ENCODE peak calls at places on chromosome 19, in four cellular contexts. C, P, S and L are unnamed samples.

GRCh38 chr19:18589380-18590272 is 1.0 kb downstream of the REX1BD start:
- DNase-seq in C (peak; percentile 74), P (peak; percentile 39), S (peak; percentile 70), L (peak; percentile 93)

GRCh38 chr19:4119763-4120162 is 4.2 kb downstream of the MAP2K2 start:
- DNase-seq in C (no peak), P (no peak), S (no peak), L (no peak)

GRCh38 chr19:467554-467953 is 6.7 kb upstream of the SHC2 start:
- DNase-seq in C (no peak), P (no peak), S (no peak), L (no peak)

GRCh38 chr19:42313096-42313839 is at the start of gene TMEM145:
- DNase-seq in C (peak; percentile 25), P (peak; percentile 35), S (no peak), L (no peak)

GRCh38 chr19:31254611-31255010 is 94.6 kb downstream of the TSHZ3 start:
- DNase-seq in C (no peak), P (no peak), S (no peak), L (no peak)

GRCh38 chr19:3284759-3285646 is 60.5 kb downstream of the CELF5 start:
- DNase-seq in C (peak; percentile 55), P (peak; percentile 93), S (peak; percentile 93), L (no peak)

GRCh38 chr19:38263696-38264485 is 482 bp upstream of the SPINT2 start:
- DNase-seq in C (peak; percentile 43), P (peak; percentile 94), S (no peak), L (no peak)

GRCh38 chr19:3984908-3985642 is at the start of gene EEF2:
- DNase-seq in C (peak; percentile 82), P (peak; percentile 86), S (peak; percentile 92), L (peak; percentile 96)

GRCh38 chr19:9018163-9018875 is 8.1 kb upstream of the MUC16 start:
- DNase-seq in C (no peak), P (no peak), S (no peak), L (no peak)

GRCh38 chr19:39409207-39409885 is 2.7 kb downstream of the ZFP36 start:
- DNase-seq in C (peak; percentile 68), P (peak; percentile 98), S (peak; percentile 97), L (peak; percentile 98)

GRCh38 chr19:39409886-39410619 is 2.4 kb upstream of the PLEKHG2 start:
- DNase-seq in C (peak; percentile 76), P (peak; percentile 62), S (no peak), L (peak; percentile 95)

GRCh38 chr19:39411006-39411831 is 1.2 kb upstream of the PLEKHG2 start:
- DNase-seq in C (peak; percentile 50), P (peak; percentile 44), S (no peak), L (peak; percentile 83)

GRCh38 chr19:39411832-39412099 is 703 bp upstream of the PLEKHG2 start:
- DNase-seq in C (peak; percentile 93), P (peak; percentile 89), S (peak; percentile 92), L (peak; percentile 94)

GRCh38 chr19:39410620-39411005 is 1.9 kb upstream of the PLEKHG2 start:
- DNase-seq in C (no peak), P (no peak), S (no peak), L (no peak)
- TF ChIP-seq POLR2AphosphoS5 in C (no peak), P (no peak), S (no peak), L (no peak)

DNA sequence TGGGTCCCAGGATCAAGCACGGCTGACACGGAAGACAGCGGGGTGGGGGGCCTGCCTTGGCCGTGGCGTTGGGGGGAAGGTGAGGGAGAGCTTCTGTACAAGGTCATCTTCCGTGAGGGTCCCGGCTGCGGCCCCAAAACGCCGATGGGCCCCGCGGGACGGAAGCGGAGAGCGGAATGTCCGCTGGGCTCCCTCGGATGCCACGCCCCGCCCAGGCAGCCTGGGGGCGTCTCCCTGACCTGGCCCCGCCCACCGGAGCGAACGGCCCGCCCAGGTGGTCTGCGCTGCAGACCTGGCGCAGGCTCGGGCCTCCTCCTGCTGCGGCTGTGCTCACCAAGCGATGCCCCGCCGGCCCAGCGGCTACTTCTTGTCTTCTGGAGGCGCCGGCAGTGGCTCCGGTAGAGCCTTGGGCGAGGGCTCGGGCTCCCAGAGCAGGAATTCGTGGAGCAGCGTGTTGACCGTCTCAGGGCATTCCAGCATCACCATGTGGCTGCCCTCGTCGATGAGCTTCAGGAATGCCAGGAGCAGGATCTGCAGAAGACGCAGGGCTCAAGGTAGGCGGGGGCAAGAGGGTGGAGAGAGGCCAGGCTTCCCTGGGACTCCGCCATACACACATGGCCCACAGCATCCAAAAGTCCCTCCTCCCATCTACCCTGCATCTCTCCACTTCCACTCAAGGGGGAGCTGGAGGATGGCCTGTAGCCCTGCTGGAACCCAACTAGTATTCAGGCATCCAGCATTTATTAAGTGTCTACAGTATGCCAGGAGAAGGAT is 10.7 kb downstream of the ABHD8 start:
- DNase-seq in C (peak; percentile 87), P (peak; percentile 59), S (no peak), L (peak; percentile 94)
- TF ChIP-seq POLR2AphosphoS5 in C (peak; percentile 48), P (peak; percentile 39), S (no peak), L (peak; percentile 78)

GRCh38 chr19:35812220-35813042 is at the start of gene PRODH2:
- DNase-seq in C (no peak), P (no peak), S (no peak), L (no peak)

GRCh38 chr19:35811317-35812219 is 1.1 kb downstream of the PRODH2 start:
- DNase-seq in C (no peak), P (no peak), S (no peak), L (no peak)

GRCh38 chr19:35816262-35816661 is 3.6 kb upstream of the PRODH2 start:
- DNase-seq in C (no peak), P (no peak), S (no peak), L (no peak)

GRCh38 chr19:35816846-35817245 is 4.2 kb upstream of the PRODH2 start:
- DNase-seq in C (no peak), P (no peak), S (no peak), L (no peak)

DNA sequence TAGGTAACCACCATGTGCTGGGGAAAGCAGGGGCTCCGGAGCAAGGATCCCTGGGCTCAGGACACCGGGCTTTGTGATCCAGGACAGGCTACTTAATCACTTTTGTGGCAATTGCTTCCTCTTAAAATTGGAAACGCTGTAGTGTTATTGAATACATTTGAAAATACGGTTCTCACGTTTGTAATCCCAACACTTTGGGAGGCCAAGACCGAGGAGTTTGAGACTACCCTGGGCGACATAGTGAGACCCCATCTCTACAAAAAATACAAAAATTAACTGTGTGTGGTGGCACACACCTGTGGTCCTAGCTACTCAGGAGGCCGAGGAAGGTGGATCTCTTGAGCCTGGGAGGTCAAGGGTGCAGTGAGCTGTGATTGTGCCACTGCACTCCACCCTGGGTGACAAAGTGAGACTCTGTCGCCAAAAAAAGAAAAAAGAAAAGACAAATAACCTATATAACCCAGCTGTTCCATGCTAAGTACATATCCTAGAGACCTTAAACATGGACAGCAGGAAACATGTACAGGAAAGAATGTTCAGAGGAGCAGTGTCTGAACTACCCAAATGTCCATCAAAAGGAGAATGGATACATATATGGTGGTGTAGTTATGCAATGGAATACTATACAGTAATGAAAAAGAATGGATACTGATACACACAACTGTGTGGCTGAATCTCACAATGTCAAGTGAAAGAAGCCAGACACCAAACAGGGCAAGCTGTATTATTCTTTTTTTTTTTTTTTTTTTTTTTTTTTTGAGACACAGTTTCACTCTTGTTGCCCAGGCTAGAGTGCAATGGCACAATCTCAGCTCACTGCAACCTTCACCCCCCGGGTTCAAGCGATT is 622 bp upstream of the PRODH2 start:
- DNase-seq in C (no peak), P (no peak), S (no peak), L (no peak)
- TF ChIP-seq POLR2AphosphoS5 in C (no peak), P (no peak), S (no peak), L (no peak)

GRCh38 chr19:36747750-36748149 is 24.9 kb downstream of the ZNF850 start:
- DNase-seq in C (no peak), P (no peak), S (no peak), L (no peak)

GRCh38 chr19:36748431-36749275 is 24.0 kb downstream of the ZNF850 start:
- DNase-seq in C (no peak), P (no peak), S (no peak), L (no peak)

GRCh38 chr19:36745870-36746269 is 26.7 kb downstream of the ZNF850 start:
- DNase-seq in C (no peak), P (no peak), S (no peak), L (no peak)

DNA sequence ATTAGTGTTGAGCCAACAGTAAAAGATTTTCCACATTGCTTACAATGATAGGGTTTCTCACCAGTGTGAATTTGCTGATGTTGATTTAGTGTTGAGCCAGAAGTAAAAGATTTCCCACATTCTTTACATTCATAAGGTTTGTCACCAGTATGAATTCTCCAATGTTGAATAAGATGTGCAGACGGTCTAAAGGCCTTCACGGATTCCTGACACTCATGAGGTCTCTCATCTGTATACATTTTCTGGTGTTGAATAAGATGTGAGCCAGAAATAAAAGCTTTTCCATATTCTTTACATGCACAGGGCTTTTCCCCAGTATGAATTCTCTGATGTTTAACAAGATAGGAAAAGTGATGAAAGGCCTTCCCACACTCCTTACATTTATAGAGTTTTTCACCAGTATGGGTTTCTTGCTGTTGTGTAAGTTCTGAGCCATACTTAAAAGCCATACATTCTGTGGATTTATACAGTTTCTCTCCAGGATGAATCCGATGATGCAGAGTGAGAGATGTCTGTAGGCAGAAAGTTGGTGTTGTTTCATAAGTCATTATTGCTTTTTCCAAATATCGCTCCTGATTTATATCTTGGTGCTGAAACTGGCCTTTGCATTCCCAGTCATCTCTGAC is 22.4 kb downstream of the ZNF850 start:
- DNase-seq in C (no peak), P (no peak), S (no peak), L (no peak)
- TF ChIP-seq POLR2AphosphoS5 in C (no peak), P (no peak), S (no peak), L (no peak)

GRCh38 chr19:11535792-11536595 is 2.7 kb upstream of the CNN1 start:
- DNase-seq in C (peak; percentile 61), P (peak; percentile 73), S (peak; percentile 91), L (peak; percentile 94)

GRCh38 chr19:11534538-11534937 is 4.1 kb upstream of the CNN1 start:
- DNase-seq in C (no peak), P (no peak), S (no peak), L (no peak)

GRCh38 chr19:11528551-11529341 is at the start of gene ECSIT:
- DNase-seq in C (peak; percentile 98), P (peak; percentile 95), S (peak; percentile 98), L (peak; percentile 97)

DNA sequence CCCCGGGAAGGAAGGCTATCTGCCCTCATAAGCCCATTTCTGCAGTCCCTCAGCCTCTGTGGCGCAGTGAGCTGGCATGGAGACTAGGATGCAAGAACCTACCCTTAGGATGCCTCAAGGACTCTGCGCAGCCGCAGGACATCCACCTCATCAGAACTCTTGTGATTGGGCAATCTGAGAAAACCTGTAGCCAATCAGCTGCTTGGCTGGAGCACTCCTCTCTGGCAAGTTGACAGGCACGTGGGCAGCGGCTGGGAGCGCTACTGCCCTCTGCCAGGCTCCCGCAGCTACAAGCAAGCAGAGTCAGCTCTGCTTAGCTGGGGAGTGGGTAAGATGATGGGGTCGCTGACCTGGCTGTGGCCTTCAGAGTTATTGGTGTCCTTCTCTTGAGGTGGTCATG is 1.5 kb upstream of the ECSIT start:
- DNase-seq in C (peak; percentile 73), P (peak; percentile 46), S (peak; percentile 73), L (peak; percentile 83)
- TF ChIP-seq POLR2AphosphoS5 in C (no peak), P (peak; percentile 65), S (no peak), L (peak; percentile 24)